ENCODE peak calls at places on chromosome 10, in four cellular contexts. One of them, this sample, is unnamed.

GRCh38 chr10:26046073-26046684 is 112.2 kb downstream of the MYO3A start:
- DNase-seq in GM20000: no peak
- DNase-seq in stimulated activated CD4-positive, alpha-beta T cell treated with anti-CD3 and anti-CD28 coated beads, Interleukin-4, amount 100 ng/mL, for 48 hours: no peak
- DNase-seq in mucosa of descending colon: no peak
- DNase-seq in this sample: no peak

GRCh38 chr10:58384095-58384494 is 1.1 kb upstream of the TFAM start:
- DNase-seq in GM20000: peak
- DNase-seq in stimulated activated CD4-positive, alpha-beta T cell treated with anti-CD3 and anti-CD28 coated beads, Interleukin-4, amount 100 ng/mL, for 48 hours: no peak
- DNase-seq in mucosa of descending colon: no peak
- DNase-seq in this sample: peak

GRCh38 chr10:104246981-104247380 is 7.7 kb upstream of the GSTO1 start:
- DNase-seq in GM20000: no peak
- DNase-seq in stimulated activated CD4-positive, alpha-beta T cell treated with anti-CD3 and anti-CD28 coated beads, Interleukin-4, amount 100 ng/mL, for 48 hours: no peak
- DNase-seq in mucosa of descending colon: no peak
- DNase-seq in this sample: no peak

GRCh38 chr10:72692057-72692891 is at the start of gene MCU:
- DNase-seq in GM20000: peak
- DNase-seq in stimulated activated CD4-positive, alpha-beta T cell treated with anti-CD3 and anti-CD28 coated beads, Interleukin-4, amount 100 ng/mL, for 48 hours: peak
- DNase-seq in mucosa of descending colon: peak
- DNase-seq in this sample: peak

GRCh38 chr10:132311338-132311939 is 3.7 kb upstream of the STK32C start:
- DNase-seq in GM20000: no peak
- DNase-seq in stimulated activated CD4-positive, alpha-beta T cell treated with anti-CD3 and anti-CD28 coated beads, Interleukin-4, amount 100 ng/mL, for 48 hours: no peak
- DNase-seq in mucosa of descending colon: no peak
- DNase-seq in this sample: no peak

GRCh38 chr10:122273966-122274545 is 3.0 kb downstream of the BTBD16 start:
- DNase-seq in GM20000: no peak
- DNase-seq in stimulated activated CD4-positive, alpha-beta T cell treated with anti-CD3 and anti-CD28 coated beads, Interleukin-4, amount 100 ng/mL, for 48 hours: no peak
- DNase-seq in mucosa of descending colon: no peak
- DNase-seq in this sample: no peak

GRCh38 chr10:17256026-17256425 is 28.0 kb downstream of the VIM start:
- DNase-seq in GM20000: no peak
- DNase-seq in stimulated activated CD4-positive, alpha-beta T cell treated with anti-CD3 and anti-CD28 coated beads, Interleukin-4, amount 100 ng/mL, for 48 hours: no peak
- DNase-seq in mucosa of descending colon: no peak
- DNase-seq in this sample: no peak

GRCh38 chr10:86668297-86669165 is at the start of gene LDB3:
- DNase-seq in GM20000: peak
- DNase-seq in stimulated activated CD4-positive, alpha-beta T cell treated with anti-CD3 and anti-CD28 coated beads, Interleukin-4, amount 100 ng/mL, for 48 hours: no peak
- DNase-seq in mucosa of descending colon: no peak
- DNase-seq in this sample: peak

GRCh38 chr10:97771055-97771811 is 566 bp downstream of the SFRP5 start:
- DNase-seq in GM20000: peak
- DNase-seq in stimulated activated CD4-positive, alpha-beta T cell treated with anti-CD3 and anti-CD28 coated beads, Interleukin-4, amount 100 ng/mL, for 48 hours: no peak
- DNase-seq in mucosa of descending colon: no peak
- DNase-seq in this sample: peak

GRCh38 chr10:102661614-102662133 is 17.4 kb downstream of the TRIM8 start:
- DNase-seq in GM20000: no peak
- DNase-seq in stimulated activated CD4-positive, alpha-beta T cell treated with anti-CD3 and anti-CD28 coated beads, Interleukin-4, amount 100 ng/mL, for 48 hours: no peak
- DNase-seq in mucosa of descending colon: no peak
- DNase-seq in this sample: no peak

GRCh38 chr10:103803941-103804340 is 51.4 kb downstream of the SH3PXD2A start:
- DNase-seq in GM20000: no peak
- DNase-seq in stimulated activated CD4-positive, alpha-beta T cell treated with anti-CD3 and anti-CD28 coated beads, Interleukin-4, amount 100 ng/mL, for 48 hours: no peak
- DNase-seq in mucosa of descending colon: no peak
- DNase-seq in this sample: no peak

GRCh38 chr10:14478639-14479038 is 147.9 kb upstream of the FRMD4A start:
- DNase-seq in GM20000: peak
- DNase-seq in stimulated activated CD4-positive, alpha-beta T cell treated with anti-CD3 and anti-CD28 coated beads, Interleukin-4, amount 100 ng/mL, for 48 hours: no peak
- DNase-seq in mucosa of descending colon: no peak
- DNase-seq in this sample: no peak

GRCh38 chr10:67539312-67539711 is 156.7 kb downstream of the CTNNA3 start:
- DNase-seq in GM20000: no peak
- DNase-seq in stimulated activated CD4-positive, alpha-beta T cell treated with anti-CD3 and anti-CD28 coated beads, Interleukin-4, amount 100 ng/mL, for 48 hours: no peak
- DNase-seq in mucosa of descending colon: no peak
- DNase-seq in this sample: no peak